ENCODE peak calls at places on chromosomes 6 and 20, in seven cellular contexts. One of them, this sample, is unnamed.

GRCh38 chr6:157329829-157330228 is 6.5 kb upstream of the TMEM242 start:
- DNase-seq in AG09309: no peak
- DNase-seq in ACHN: no peak
- DNase-seq in RWPE1: peak; percentile 26
- DNase-seq in right lobe of liver: no peak
- DNase-seq in activated naive CD8-positive, alpha-beta T cell treated with anti-CD3 and anti-CD28 coated beads for 36 hours: no peak
- DNase-seq in HFF-Myc: no peak
- DNase-seq in this sample: no peak

GRCh38 chr6:118501099-118501498 is 47.0 kb upstream of the PLN start:
- DNase-seq in right lobe of liver: no peak
- DNase-seq in activated naive CD8-positive, alpha-beta T cell treated with anti-CD3 and anti-CD28 coated beads for 36 hours: no peak
- DNase-seq in ACHN: no peak
- DNase-seq in AG09309: no peak
- DNase-seq in HFF-Myc: no peak
- DNase-seq in RWPE1: no peak
- DNase-seq in this sample: no peak

GRCh38 chr20:33539129-33539528 is 49.2 kb downstream of the CBFA2T2 start:
- DNase-seq in HFF-Myc: no peak
- DNase-seq in activated naive CD8-positive, alpha-beta T cell treated with anti-CD3 and anti-CD28 coated beads for 36 hours: no peak
- DNase-seq in ACHN: peak; percentile 22
- DNase-seq in right lobe of liver: no peak
- DNase-seq in RWPE1: no peak
- DNase-seq in AG09309: no peak
- DNase-seq in this sample: no peak

GRCh38 chr6:97120511-97120910 is 162.5 kb downstream of the MMS22L start:
- DNase-seq in HFF-Myc: no peak
- DNase-seq in AG09309: no peak
- DNase-seq in right lobe of liver: no peak
- DNase-seq in activated naive CD8-positive, alpha-beta T cell treated with anti-CD3 and anti-CD28 coated beads for 36 hours: no peak
- DNase-seq in ACHN: no peak
- DNase-seq in RWPE1: no peak
- DNase-seq in this sample: no peak

GRCh38 chr6:38151580-38152500 is 332.3 kb downstream of the ZFAND3 start:
- DNase-seq in RWPE1: no peak
- DNase-seq in right lobe of liver: no peak
- DNase-seq in activated naive CD8-positive, alpha-beta T cell treated with anti-CD3 and anti-CD28 coated beads for 36 hours: no peak
- DNase-seq in HFF-Myc: no peak
- DNase-seq in ACHN: no peak
- DNase-seq in AG09309: no peak
- DNase-seq in this sample: no peak

GRCh38 chr20:8244637-8245036 is 112.6 kb downstream of the PLCB1 start:
- DNase-seq in AG09309: peak; percentile 20
- DNase-seq in RWPE1: no peak
- DNase-seq in activated naive CD8-positive, alpha-beta T cell treated with anti-CD3 and anti-CD28 coated beads for 36 hours: no peak
- DNase-seq in right lobe of liver: no peak
- DNase-seq in ACHN: no peak
- DNase-seq in HFF-Myc: no peak
- DNase-seq in this sample: peak; percentile 10

GRCh38 chr20:51492167-51493092 is 50.1 kb downstream of the NFATC2 start:
- DNase-seq in right lobe of liver: peak; percentile 57
- DNase-seq in AG09309: no peak
- DNase-seq in RWPE1: no peak
- DNase-seq in activated naive CD8-positive, alpha-beta T cell treated with anti-CD3 and anti-CD28 coated beads for 36 hours: no peak
- DNase-seq in ACHN: no peak
- DNase-seq in HFF-Myc: no peak
- DNase-seq in this sample: peak; percentile 95

GRCh38 chr6:170278743-170279094 is 12.2 kb downstream of the DLL1 start:
- DNase-seq in RWPE1: no peak
- DNase-seq in HFF-Myc: no peak
- DNase-seq in ACHN: no peak
- DNase-seq in right lobe of liver: no peak
- DNase-seq in AG09309: no peak
- DNase-seq in activated naive CD8-positive, alpha-beta T cell treated with anti-CD3 and anti-CD28 coated beads for 36 hours: no peak
- DNase-seq in this sample: no peak

GRCh38 chr6:122977180-122977579 is 18.9 kb upstream of the CLVS2 start:
- DNase-seq in RWPE1: no peak
- DNase-seq in AG09309: no peak
- DNase-seq in activated naive CD8-positive, alpha-beta T cell treated with anti-CD3 and anti-CD28 coated beads for 36 hours: no peak
- DNase-seq in right lobe of liver: no peak
- DNase-seq in ACHN: no peak
- DNase-seq in HFF-Myc: no peak
- DNase-seq in this sample: no peak

GRCh38 chr6:7136859-7137334 is 29.1 kb downstream of the RREB1 start:
- DNase-seq in AG09309: no peak
- DNase-seq in ACHN: no peak
- DNase-seq in right lobe of liver: no peak
- DNase-seq in HFF-Myc: no peak
- DNase-seq in activated naive CD8-positive, alpha-beta T cell treated with anti-CD3 and anti-CD28 coated beads for 36 hours: no peak
- DNase-seq in RWPE1: no peak
- DNase-seq in this sample: no peak

GRCh38 chr6:192313-192664 is 100.0 kb upstream of the DUSP22 start:
- DNase-seq in activated naive CD8-positive, alpha-beta T cell treated with anti-CD3 and anti-CD28 coated beads for 36 hours: no peak
- DNase-seq in RWPE1: no peak
- DNase-seq in right lobe of liver: no peak
- DNase-seq in HFF-Myc: no peak
- DNase-seq in ACHN: no peak
- DNase-seq in AG09309: no peak
- DNase-seq in this sample: no peak

This sample was measured in A673.